ENCODE peak calls at places on chromosomes 12 and 14, in four cellular contexts. T, E, Z and X are unnamed samples.

GRCh38 chr12:44377443-44378160 is 498.5 kb downstream of the NELL2 start:
- DNase-seq in T (no peak), E (no peak), Z (no peak), X (no peak)

GRCh38 chr12:105510526-105510925 is 180.0 kb downstream of the C12orf75 start:
- DNase-seq in T (no peak), E (no peak), Z (no peak), X (no peak)

GRCh38 chr14:20343092-20343854 is at the start of gene PARP2:
- DNase-seq in T (peak; percentile 96), E (peak; percentile 95), Z (peak; percentile 97), X (peak; percentile 94)

GRCh38 chr14:93880025-93880820 is 46.9 kb upstream of the FAM181A start:
- DNase-seq in T (no peak), E (no peak), Z (no peak), X (no peak)

GRCh38 chr12:32522322-32523221 is 123.2 kb downstream of the FGD4 start:
- DNase-seq in T (no peak), E (no peak), Z (no peak), X (no peak)

GRCh38 chr14:74616507-74616906 is 4.5 kb upstream of the LTBP2 start:
- DNase-seq in T (no peak), E (no peak), Z (peak; percentile 84), X (no peak)

GRCh38 chr12:58529114-58529665 is 391.1 kb downstream of the LRIG3 start:
- DNase-seq in T (no peak), E (no peak), Z (no peak), X (no peak)

GRCh38 chr12:12999276-12999958 is 648 bp downstream of the HEBP1 start:
- DNase-seq in T (peak; percentile 49), E (no peak), Z (no peak), X (no peak)

GRCh38 chr14:61145258-61145902 is 135.8 kb downstream of the TMEM30B start:
- DNase-seq in T (no peak), E (no peak), Z (no peak), X (peak; percentile 53)

GRCh38 chr14:69288001-69288771 is 28.2 kb downstream of the GALNT16 start:
- DNase-seq in T (peak; percentile 27), E (peak; percentile 33), Z (no peak), X (peak; percentile 50)

GRCh38 chr12:130830246-130830551 is 8.9 kb downstream of the STX2 start:
- DNase-seq in T (no peak), E (no peak), Z (no peak), X (no peak)

GRCh38 chr12:82873951-82874350 is 187.2 kb downstream of the TMTC2 start:
- DNase-seq in T (no peak), E (no peak), Z (no peak), X (peak; percentile 26)

GRCh38 chr12:100826323-100826722 is 31.7 kb downstream of the ANO4 start:
- DNase-seq in T (peak; percentile 17), E (peak; percentile 25), Z (no peak), X (no peak)

GRCh38 chr12:107444771-107445170 is 240.8 kb upstream of the PWP1 start:
- DNase-seq in T (no peak), E (no peak), Z (peak; percentile 62), X (no peak)

GRCh38 chr12:124500232-124501079 is 67.0 kb downstream of the NCOR2 start:
- DNase-seq in T (no peak), E (no peak), Z (peak; percentile 68), X (no peak)

GRCh38 chr14:29822430-29822709 is 105.3 kb downstream of the PRKD1 start:
- DNase-seq in T (no peak), E (no peak), Z (no peak), X (no peak)

GRCh38 chr12:38638401-38638800 is 267.0 kb downstream of the CPNE8 start:
- DNase-seq in T (no peak), E (no peak), Z (no peak), X (no peak)

GRCh38 chr12:50185496-50185895 is 18.3 kb upstream of the CERS5 start:
- DNase-seq in T (no peak), E (no peak), Z (no peak), X (no peak)

GRCh38 chr12:50186667-50187066 is 19.5 kb upstream of the CERS5 start:
- DNase-seq in T (no peak), E (no peak), Z (no peak), X (no peak)

GRCh38 chr12:50184261-50184660 is 17.1 kb upstream of the CERS5 start:
- DNase-seq in T (peak; percentile 35), E (no peak), Z (no peak), X (no peak)

GRCh38 chr12:50187084-50187900 is 20.1 kb upstream of the CERS5 start:
- DNase-seq in T (no peak), E (no peak), Z (no peak), X (no peak)

GRCh38 chr12:50185975-50186663 is 18.9 kb upstream of the CERS5 start:
- DNase-seq in T (no peak), E (no peak), Z (no peak), X (no peak)
- TF ChIP-seq POLR2AphosphoS5 in T (no peak), E (no peak), Z (no peak), X (no peak)

GRCh38 chr12:16347391-16348298 is at the start of gene MGST1:
- DNase-seq in T (peak; percentile 77), E (peak; percentile 79), Z (peak; percentile 88), X (peak; percentile 8)
- TF ChIP-seq POLR2AphosphoS5 in T (peak; percentile 67), E (no peak), Z (no peak), X (no peak)

GRCh38 chr12:65279387-65280112 is 1.1 kb downstream of the MSRB3 start:
- DNase-seq in T (no peak), E (no peak), Z (no peak), X (no peak)

GRCh38 chr12:65276923-65277322 is 1.6 kb upstream of the MSRB3 start:
- DNase-seq in T (no peak), E (no peak), Z (no peak), X (no peak)

GRCh38 chr12:65280306-65280705 is 1.8 kb downstream of the MSRB3 start:
- DNase-seq in T (no peak), E (no peak), Z (no peak), X (no peak)

GRCh38 chr12:65277994-65278575 is 398 bp upstream of the MSRB3 start:
- DNase-seq in T (no peak), E (no peak), Z (peak; percentile 73), X (no peak)

GRCh38 chr12:65278576-65279386 is at the start of gene MSRB3:
- DNase-seq in T (peak; percentile 53), E (peak; percentile 43), Z (peak; percentile 85), X (peak; percentile 75)
- TF ChIP-seq POLR2AphosphoS5 in T (peak; percentile 66), E (peak; percentile 86), Z (peak; percentile 69), X (no peak)

GRCh38 chr14:58244556-58245387 is at the start of gene PSMA3:
- DNase-seq in T (peak; percentile 98), E (peak; percentile 98), Z (peak; percentile 99), X (peak; percentile 90)
- TF ChIP-seq POLR2AphosphoS5 in T (peak; percentile 74), E (peak; percentile 77), Z (peak; percentile 94), X (peak; percentile 95)

DNA sequence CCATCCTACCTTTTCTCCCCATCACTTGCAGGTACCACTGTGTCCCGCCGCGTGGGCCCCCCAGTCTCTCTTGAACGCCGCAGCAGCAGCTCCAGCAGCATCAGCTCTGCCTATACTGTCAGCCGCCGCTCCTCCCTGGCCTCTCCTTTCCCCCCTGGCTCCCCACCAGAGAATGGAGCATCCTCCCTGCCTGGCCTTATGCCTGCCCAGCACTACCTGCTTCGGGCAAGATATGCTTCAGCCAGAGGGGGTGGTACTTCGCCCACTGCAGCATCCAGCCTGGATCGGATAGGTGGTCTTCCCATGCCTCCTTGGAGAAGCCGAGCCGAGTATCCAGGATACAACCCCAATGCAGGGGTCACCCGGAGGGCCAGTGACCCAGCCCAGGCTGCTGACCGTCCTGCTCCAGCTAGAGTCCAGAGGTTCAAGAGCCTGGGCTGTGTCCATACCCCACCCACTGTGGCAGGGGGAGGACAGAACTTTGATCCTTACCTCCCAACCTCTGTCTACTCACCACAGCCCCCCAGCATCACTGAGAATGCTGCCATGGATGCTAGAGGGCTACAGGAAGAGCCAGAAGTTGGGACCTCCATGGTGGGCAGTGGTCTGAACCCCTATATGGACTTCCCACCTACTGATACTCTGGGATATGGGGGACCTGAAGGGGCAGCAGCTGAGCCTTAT is 9.2 kb downstream of the ARHGAP9 start:
- DNase-seq in T (no peak), E (no peak), Z (peak; percentile 67), X (no peak)
- TF ChIP-seq POLR2AphosphoS5 in T (no peak), E (no peak), Z (peak; percentile 15), X (no peak)

GRCh38 chr12:95495433-95495832 is 21.5 kb downstream of the METAP2 start:
- DNase-seq in T (no peak), E (no peak), Z (no peak), X (no peak)

GRCh38 chr12:95494888-95495287 is 20.9 kb downstream of the METAP2 start:
- DNase-seq in T (no peak), E (no peak), Z (no peak), X (no peak)

GRCh38 chr12:95497031-95497430 is 23.1 kb downstream of the METAP2 start:
- DNase-seq in T (no peak), E (no peak), Z (no peak), X (no peak)

GRCh38 chr12:95504140-95504539 is 30.2 kb downstream of the METAP2 start:
- DNase-seq in T (no peak), E (no peak), Z (no peak), X (no peak)

GRCh38 chr12:95498968-95499367 is 25.0 kb downstream of the METAP2 start:
- DNase-seq in T (no peak), E (no peak), Z (no peak), X (no peak)
- TF ChIP-seq POLR2AphosphoS5 in T (no peak), E (no peak), Z (no peak), X (no peak)

GRCh38 chr12:118342115-118342514 is 30.6 kb downstream of the TAOK3 start:
- DNase-seq in T (no peak), E (no peak), Z (no peak), X (no peak)
- TF ChIP-seq POLR2AphosphoS5 in T (no peak), E (no peak), Z (no peak), X (no peak)

DNA sequence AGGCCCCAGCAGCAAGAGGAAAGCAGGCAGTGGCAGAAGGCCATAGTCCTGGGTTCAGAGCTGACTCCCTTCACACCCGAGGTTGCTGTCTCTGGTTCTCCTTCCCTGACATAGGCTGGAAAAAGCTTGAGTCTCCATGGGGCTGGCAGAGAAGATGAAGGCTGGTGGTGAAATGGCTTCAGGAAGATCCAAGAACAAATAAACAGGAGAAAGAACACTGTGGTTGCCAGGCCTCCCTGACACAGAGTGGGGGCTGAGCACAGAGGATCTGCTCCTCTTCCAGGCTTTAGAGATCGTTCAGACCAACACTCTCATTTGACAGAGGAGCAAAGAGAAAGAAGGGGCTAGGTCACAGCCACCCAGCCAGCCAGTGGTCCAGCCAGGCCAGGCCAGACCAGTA is 14.3 kb downstream of the HDAC7 start:
- DNase-seq in T (no peak), E (no peak), Z (no peak), X (no peak)
- TF ChIP-seq POLR2AphosphoS5 in T (no peak), E (no peak), Z (no peak), X (no peak)